ENCODE peak calls at places on chromosomes 1 and 21, in seven cellular contexts. One of them, this sample, is unnamed.

GRCh38 chr1:85417876-85418275 is 47.1 kb downstream of the DDAH1 start:
- DNase-seq in neural progenitor cell: no peak
- DNase-seq in upper lobe of left lung: no peak
- DNase-seq in IMR-90: no peak
- DNase-seq in GM12878: no peak
- DNase-seq in stomach: no peak
- DNase-seq in ovary: no peak
- DNase-seq in this sample: no peak

GRCh38 chr1:97174039-97174704 is 452.6 kb downstream of the PTBP2 start:
- DNase-seq in neural progenitor cell: no peak
- DNase-seq in IMR-90: no peak
- DNase-seq in stomach: no peak
- DNase-seq in GM12878: no peak
- DNase-seq in ovary: no peak
- DNase-seq in upper lobe of left lung: no peak
- DNase-seq in this sample: no peak

GRCh38 chr1:181190362-181191035 is 102.0 kb downstream of the IER5 start:
- DNase-seq in IMR-90: no peak
- DNase-seq in neural progenitor cell: no peak
- DNase-seq in stomach: no peak
- DNase-seq in upper lobe of left lung: peak
- DNase-seq in ovary: no peak
- DNase-seq in GM12878: no peak
- DNase-seq in this sample: no peak

GRCh38 chr1:185825556-185825955 is 91.4 kb downstream of the HMCN1 start:
- DNase-seq in GM12878: no peak
- DNase-seq in stomach: no peak
- DNase-seq in IMR-90: no peak
- DNase-seq in neural progenitor cell: no peak
- DNase-seq in upper lobe of left lung: no peak
- DNase-seq in ovary: no peak
- DNase-seq in this sample: no peak

GRCh38 chr1:231691618-231692259 is 65.1 kb downstream of the DISC1 start:
- DNase-seq in ovary: peak
- DNase-seq in IMR-90: peak
- DNase-seq in stomach: no peak
- DNase-seq in GM12878: no peak
- DNase-seq in upper lobe of left lung: no peak
- DNase-seq in neural progenitor cell: peak
- DNase-seq in this sample: no peak

GRCh38 chr1:78410643-78411042 is 80.1 kb upstream of the PTGFR start:
- DNase-seq in neural progenitor cell: no peak
- DNase-seq in GM12878: no peak
- DNase-seq in upper lobe of left lung: no peak
- DNase-seq in ovary: no peak
- DNase-seq in stomach: no peak
- DNase-seq in IMR-90: no peak
- DNase-seq in this sample: no peak

GRCh38 chr1:213714645-213715044 is 273.1 kb upstream of the PROX1 start:
- DNase-seq in stomach: no peak
- DNase-seq in upper lobe of left lung: no peak
- DNase-seq in IMR-90: no peak
- DNase-seq in ovary: no peak
- DNase-seq in GM12878: no peak
- DNase-seq in neural progenitor cell: peak
- DNase-seq in this sample: no peak

GRCh38 chr1:14113271-14113670 is 413.3 kb downstream of the PRDM2 start:
- DNase-seq in IMR-90: no peak
- DNase-seq in stomach: no peak
- DNase-seq in GM12878: no peak
- DNase-seq in upper lobe of left lung: no peak
- DNase-seq in ovary: no peak
- DNase-seq in neural progenitor cell: no peak
- DNase-seq in this sample: no peak

GRCh38 chr21:40976198-40977114 is 129.5 kb upstream of the DSCAM start:
- DNase-seq in upper lobe of left lung: no peak
- DNase-seq in IMR-90: no peak
- DNase-seq in neural progenitor cell: no peak
- DNase-seq in GM12878: no peak
- DNase-seq in stomach: no peak
- DNase-seq in ovary: no peak
- DNase-seq in this sample: no peak

GRCh38 chr1:33220701-33221384 is 35.4 kb upstream of the ZNF362 start:
- DNase-seq in GM12878: no peak
- DNase-seq in neural progenitor cell: peak
- DNase-seq in IMR-90: no peak
- DNase-seq in stomach: peak
- DNase-seq in upper lobe of left lung: peak
- DNase-seq in ovary: no peak
- DNase-seq in this sample: no peak

GRCh38 chr21:26449161-26449560 is 123.9 kb downstream of the CYYR1 start:
- DNase-seq in stomach: no peak
- DNase-seq in IMR-90: peak
- DNase-seq in ovary: no peak
- DNase-seq in GM12878: no peak
- DNase-seq in neural progenitor cell: no peak
- DNase-seq in upper lobe of left lung: no peak
- DNase-seq in this sample: no peak

GRCh38 chr1:37930246-37931142 is 16.4 kb downstream of the INPP5B start:
- DNase-seq in stomach: no peak
- DNase-seq in IMR-90: peak
- DNase-seq in ovary: no peak
- DNase-seq in upper lobe of left lung: peak
- DNase-seq in neural progenitor cell: no peak
- DNase-seq in GM12878: no peak
- DNase-seq in this sample: no peak

GRCh38 chr1:93591833-93592635 is 89.6 kb downstream of the BCAR3 start:
- DNase-seq in IMR-90: no peak
- DNase-seq in GM12878: peak
- DNase-seq in neural progenitor cell: peak
- DNase-seq in stomach: peak
- DNase-seq in upper lobe of left lung: peak
- DNase-seq in ovary: no peak
- DNase-seq in this sample: no peak

GRCh38 chr1:40897499-40897898 is 35.3 kb upstream of the CITED4 start:
- DNase-seq in stomach: no peak
- DNase-seq in upper lobe of left lung: no peak
- DNase-seq in ovary: no peak
- DNase-seq in IMR-90: peak
- DNase-seq in neural progenitor cell: no peak
- DNase-seq in GM12878: no peak
- DNase-seq in this sample: no peak

GRCh38 chr1:96973605-96974004 is 252.0 kb downstream of the PTBP2 start:
- DNase-seq in upper lobe of left lung: no peak
- DNase-seq in stomach: no peak
- DNase-seq in ovary: no peak
- DNase-seq in GM12878: no peak
- DNase-seq in IMR-90: peak
- DNase-seq in neural progenitor cell: no peak
- DNase-seq in this sample: no peak

GRCh38 chr21:32562426-32562825 is 22.9 kb downstream of the TCP10L start:
- DNase-seq in ovary: peak
- DNase-seq in neural progenitor cell: peak
- DNase-seq in upper lobe of left lung: no peak
- DNase-seq in stomach: peak
- DNase-seq in IMR-90: peak
- DNase-seq in GM12878: no peak
- DNase-seq in this sample: no peak

GRCh38 chr1:33696311-33696710 is 167.6 kb upstream of the HMGB4 start:
- DNase-seq in upper lobe of left lung: no peak
- DNase-seq in ovary: no peak
- DNase-seq in IMR-90: no peak
- DNase-seq in stomach: no peak
- DNase-seq in GM12878: no peak
- DNase-seq in neural progenitor cell: no peak
- DNase-seq in this sample: no peak

GRCh38 chr1:23167353-23168078 is 1.1 kb downstream of the LUZP1 start:
- DNase-seq in neural progenitor cell: peak
- DNase-seq in GM12878: no peak
- DNase-seq in stomach: peak
- DNase-seq in IMR-90: peak
- DNase-seq in upper lobe of left lung: peak
- DNase-seq in ovary: peak
- DNase-seq in this sample: peak

GRCh38 chr21:43609501-43610340 is 49.6 kb downstream of the HSF2BP start:
- DNase-seq in ovary: peak
- DNase-seq in neural progenitor cell: no peak
- DNase-seq in upper lobe of left lung: peak
- DNase-seq in IMR-90: peak
- DNase-seq in stomach: peak
- DNase-seq in GM12878: no peak
- DNase-seq in this sample: no peak

GRCh38 chr1:193311226-193311948 is 125.0 kb upstream of the B3GALT2 start:
- DNase-seq in upper lobe of left lung: no peak
- DNase-seq in GM12878: no peak
- DNase-seq in ovary: no peak
- DNase-seq in stomach: no peak
- DNase-seq in neural progenitor cell: no peak
- DNase-seq in IMR-90: no peak
- DNase-seq in this sample: no peak

GRCh38 chr21:42975886-42976608 is 1.7 kb downstream of the PKNOX1 start:
- DNase-seq in stomach: no peak
- DNase-seq in IMR-90: no peak
- DNase-seq in ovary: no peak
- DNase-seq in upper lobe of left lung: no peak
- DNase-seq in GM12878: no peak
- DNase-seq in neural progenitor cell: no peak
- DNase-seq in this sample: no peak

DNA sequence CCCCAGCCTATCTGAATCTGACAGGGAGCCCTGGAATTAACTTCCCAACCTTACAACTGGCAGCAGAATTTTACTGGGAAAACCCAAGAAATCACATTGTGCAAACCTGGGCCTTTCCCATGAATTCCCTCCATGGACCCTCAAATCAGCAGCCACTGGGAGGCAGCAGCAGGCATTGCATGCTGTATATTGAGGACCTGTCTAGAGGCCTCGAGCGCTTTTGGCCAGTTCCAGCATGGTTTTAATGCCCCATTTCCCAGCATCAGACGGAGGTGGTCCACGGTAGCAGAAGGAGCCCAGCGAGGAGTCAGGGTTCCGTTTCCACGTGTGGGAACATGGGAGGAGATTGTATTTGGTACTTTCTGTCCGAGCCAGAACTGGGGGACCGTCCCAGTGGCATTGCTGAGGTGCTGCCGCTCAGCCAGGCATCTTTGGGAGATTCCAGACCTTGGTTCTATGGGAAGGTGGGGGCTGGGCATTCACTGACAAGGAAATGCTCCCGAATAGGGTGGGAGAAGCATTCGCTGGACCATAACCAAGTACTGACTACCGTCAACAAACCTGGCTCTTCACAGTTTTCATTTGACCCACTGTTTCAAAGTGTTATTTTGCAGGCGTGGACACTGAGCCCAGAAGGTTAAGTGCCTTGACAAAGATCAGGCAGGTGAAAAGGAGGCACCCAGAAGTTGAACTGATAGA is 15.9 kb downstream of the BMP8A start:
- DNase-seq in IMR-90: no peak
- DNase-seq in neural progenitor cell: peak
- DNase-seq in upper lobe of left lung: no peak
- DNase-seq in stomach: no peak
- DNase-seq in GM12878: no peak
- DNase-seq in ovary: no peak
- DNase-seq in this sample: no peak
- TF ChIP-seq CTCF in IMR-90: peak
- TF ChIP-seq CTCF in neural progenitor cell: peak
- TF ChIP-seq CTCF in upper lobe of left lung: no peak
- TF ChIP-seq CTCF in stomach: no peak
- TF ChIP-seq CTCF in GM12878: peak
- TF ChIP-seq CTCF in ovary: no peak
- TF ChIP-seq CTCF in this sample: no peak

GRCh38 chr1:237473896-237474295 is 416.8 kb downstream of the ZP4 start:
- DNase-seq in upper lobe of left lung: no peak
- DNase-seq in neural progenitor cell: no peak
- DNase-seq in stomach: no peak
- DNase-seq in ovary: no peak
- DNase-seq in IMR-90: no peak
- DNase-seq in GM12878: no peak
- DNase-seq in this sample: no peak
- H3K27ac ChIP-seq in upper lobe of left lung: no peak
- H3K27ac ChIP-seq in neural progenitor cell: no peak
- H3K27ac ChIP-seq in stomach: no peak
- H3K27ac ChIP-seq in ovary: no peak
- H3K27ac ChIP-seq in IMR-90: no peak
- H3K27ac ChIP-seq in GM12878: no peak
- H3K27ac ChIP-seq in this sample: no peak

DNA sequence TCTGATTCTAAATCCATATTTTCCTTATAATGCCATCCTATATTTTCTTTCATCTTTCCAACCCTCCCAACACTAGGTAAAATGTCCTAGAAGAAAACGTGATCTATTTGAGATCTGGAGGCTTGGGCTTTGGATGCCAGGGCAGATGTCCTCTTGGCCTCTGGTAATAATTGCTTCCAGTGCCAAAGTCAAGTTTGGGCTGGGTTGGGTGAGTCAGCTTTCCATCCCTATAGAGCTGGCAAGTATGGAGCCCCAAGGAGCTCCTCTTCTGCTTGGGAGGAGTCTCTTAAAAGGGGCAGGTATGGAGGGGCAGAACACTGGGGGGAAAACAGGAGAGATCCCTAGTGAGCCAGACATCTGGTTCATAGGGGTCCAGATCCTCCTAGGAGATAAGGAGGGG is 3.7 kb downstream of the C1orf116 start:
- DNase-seq in stomach: peak
- DNase-seq in upper lobe of left lung: no peak
- DNase-seq in GM12878: no peak
- DNase-seq in ovary: no peak
- DNase-seq in IMR-90: no peak
- DNase-seq in neural progenitor cell: no peak
- DNase-seq in this sample: no peak
- H3K4me3 ChIP-seq in stomach: peak
- H3K4me3 ChIP-seq in upper lobe of left lung: peak
- H3K4me3 ChIP-seq in GM12878: no peak
- H3K4me3 ChIP-seq in ovary: no peak
- H3K4me3 ChIP-seq in IMR-90: no peak
- H3K4me3 ChIP-seq in neural progenitor cell: no peak
- H3K4me3 ChIP-seq in this sample: no peak

DNA sequence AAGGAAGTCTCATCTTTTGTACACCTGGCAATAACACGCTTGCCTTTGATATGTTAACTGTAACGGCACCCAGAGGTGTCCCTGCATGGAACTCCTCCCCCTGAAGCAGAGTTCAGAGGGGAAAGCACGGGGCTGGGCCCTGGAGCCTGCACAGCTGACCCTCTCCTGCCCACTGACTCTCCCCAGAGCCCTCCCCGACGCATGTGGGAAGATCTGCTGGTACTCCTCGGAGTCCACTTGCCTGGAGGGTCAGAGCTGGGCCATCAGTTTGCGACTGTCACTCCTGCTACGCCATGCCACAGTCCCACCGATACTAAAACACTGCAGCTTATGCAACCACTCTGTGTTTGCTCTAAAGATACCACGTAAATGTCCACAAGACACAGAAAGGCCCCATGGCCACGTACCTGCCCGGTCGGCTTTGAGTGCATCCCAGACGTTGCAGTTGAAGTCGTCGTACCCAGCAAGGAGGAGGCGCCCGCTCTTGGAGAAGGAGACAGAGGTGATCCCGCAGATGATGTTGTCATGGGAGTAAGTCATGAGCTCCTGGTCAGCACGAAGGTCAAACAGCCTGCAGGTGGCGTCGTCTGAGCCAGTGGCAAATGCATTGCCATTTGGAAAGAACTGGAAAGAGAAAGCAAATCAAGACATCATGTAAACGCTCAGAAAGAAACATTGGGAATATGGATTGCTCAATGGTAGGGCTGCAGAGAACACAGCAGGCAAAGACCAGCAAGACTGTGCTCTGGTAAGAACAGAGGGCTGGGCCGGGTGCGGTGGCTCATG is 10.6 kb upstream of the NADK start:
- DNase-seq in stomach: peak
- DNase-seq in neural progenitor cell: peak
- DNase-seq in GM12878: no peak
- DNase-seq in ovary: no peak
- DNase-seq in IMR-90: peak
- DNase-seq in upper lobe of left lung: no peak
- DNase-seq in this sample: no peak
- TF ChIP-seq CTCF in stomach: no peak
- TF ChIP-seq CTCF in neural progenitor cell: peak
- TF ChIP-seq CTCF in GM12878: peak
- TF ChIP-seq CTCF in ovary: no peak
- TF ChIP-seq CTCF in IMR-90: peak
- TF ChIP-seq CTCF in upper lobe of left lung: peak
- TF ChIP-seq CTCF in this sample: no peak

This sample was measured in coronary artery.